ENCODE peak calls at places on chromosomes 1 and 21, in six cellular contexts. One of them, this sample, is unnamed. For H3K9me3, the result is how much of the 10 kb centered on the place peaks cover.

GRCh38 chr1:179251675-179252074 is 22.2 kb upstream of the ABL2 start:
- DNase-seq in GM23248: peak
- DNase-seq in effector memory CD4-positive, alpha-beta T cell: no peak
- DNase-seq in upper lobe of right lung: no peak
- DNase-seq in esophagus squamous epithelium: no peak
- DNase-seq in tibial artery: no peak
- DNase-seq in this sample: no peak

GRCh38 chr21:42276526-42277154 is 38.6 kb downstream of the TFF3 start:
- DNase-seq in tibial artery: no peak
- DNase-seq in effector memory CD4-positive, alpha-beta T cell: no peak
- DNase-seq in GM23248: no peak
- DNase-seq in upper lobe of right lung: no peak
- DNase-seq in esophagus squamous epithelium: no peak
- DNase-seq in this sample: no peak

GRCh38 chr1:8823295-8823664 is 5.8 kb upstream of the RERE start:
- DNase-seq in esophagus squamous epithelium: no peak
- DNase-seq in GM23248: no peak
- DNase-seq in tibial artery: no peak
- DNase-seq in effector memory CD4-positive, alpha-beta T cell: no peak
- DNase-seq in upper lobe of right lung: no peak
- DNase-seq in this sample: no peak

GRCh38 chr1:167122121-167122480 is 28.2 kb downstream of the STYXL2 start:
- DNase-seq in GM23248: no peak
- DNase-seq in upper lobe of right lung: no peak
- DNase-seq in tibial artery: no peak
- DNase-seq in esophagus squamous epithelium: no peak
- DNase-seq in effector memory CD4-positive, alpha-beta T cell: no peak
- DNase-seq in this sample: no peak

GRCh38 chr1:42191319-42191718 is 26.8 kb upstream of the GUCA2A start:
- DNase-seq in GM23248: no peak
- DNase-seq in esophagus squamous epithelium: no peak
- DNase-seq in effector memory CD4-positive, alpha-beta T cell: no peak
- DNase-seq in upper lobe of right lung: no peak
- DNase-seq in tibial artery: no peak
- DNase-seq in this sample: no peak

GRCh38 chr21:44653656-44654575 is 543 bp downstream of the KRTAP12-4 start:
- DNase-seq in GM23248: no peak
- DNase-seq in effector memory CD4-positive, alpha-beta T cell: peak
- DNase-seq in upper lobe of right lung: no peak
- DNase-seq in tibial artery: no peak
- DNase-seq in esophagus squamous epithelium: no peak
- DNase-seq in this sample: no peak

GRCh38 chr1:110433803-110434202 is 17.1 kb upstream of the PROK1 start:
- DNase-seq in esophagus squamous epithelium: no peak
- DNase-seq in effector memory CD4-positive, alpha-beta T cell: no peak
- DNase-seq in tibial artery: peak
- DNase-seq in upper lobe of right lung: peak
- DNase-seq in GM23248: peak
- DNase-seq in this sample: no peak

GRCh38 chr1:172145231-172145651 is 275.2 kb upstream of the C1orf105 start:
- DNase-seq in tibial artery: no peak
- DNase-seq in upper lobe of right lung: no peak
- DNase-seq in esophagus squamous epithelium: no peak
- DNase-seq in effector memory CD4-positive, alpha-beta T cell: no peak
- DNase-seq in GM23248: peak
- DNase-seq in this sample: no peak

GRCh38 chr1:31723828-31724359 is 20.1 kb upstream of the COL16A1 start:
- DNase-seq in GM23248: peak
- DNase-seq in esophagus squamous epithelium: no peak
- DNase-seq in tibial artery: peak
- DNase-seq in effector memory CD4-positive, alpha-beta T cell: no peak
- DNase-seq in upper lobe of right lung: peak
- DNase-seq in this sample: no peak

GRCh38 chr1:37480125-37480466 is 5.7 kb downstream of the ZC3H12A start:
- DNase-seq in esophagus squamous epithelium: no peak
- DNase-seq in effector memory CD4-positive, alpha-beta T cell: no peak
- DNase-seq in tibial artery: no peak
- DNase-seq in GM23248: no peak
- DNase-seq in upper lobe of right lung: no peak
- DNase-seq in this sample: no peak

GRCh38 chr1:198287916-198288315 is 131.1 kb downstream of the NEK7 start:
- DNase-seq in GM23248: no peak
- DNase-seq in upper lobe of right lung: no peak
- DNase-seq in esophagus squamous epithelium: no peak
- DNase-seq in tibial artery: no peak
- DNase-seq in effector memory CD4-positive, alpha-beta T cell: no peak
- DNase-seq in this sample: no peak

DNA sequence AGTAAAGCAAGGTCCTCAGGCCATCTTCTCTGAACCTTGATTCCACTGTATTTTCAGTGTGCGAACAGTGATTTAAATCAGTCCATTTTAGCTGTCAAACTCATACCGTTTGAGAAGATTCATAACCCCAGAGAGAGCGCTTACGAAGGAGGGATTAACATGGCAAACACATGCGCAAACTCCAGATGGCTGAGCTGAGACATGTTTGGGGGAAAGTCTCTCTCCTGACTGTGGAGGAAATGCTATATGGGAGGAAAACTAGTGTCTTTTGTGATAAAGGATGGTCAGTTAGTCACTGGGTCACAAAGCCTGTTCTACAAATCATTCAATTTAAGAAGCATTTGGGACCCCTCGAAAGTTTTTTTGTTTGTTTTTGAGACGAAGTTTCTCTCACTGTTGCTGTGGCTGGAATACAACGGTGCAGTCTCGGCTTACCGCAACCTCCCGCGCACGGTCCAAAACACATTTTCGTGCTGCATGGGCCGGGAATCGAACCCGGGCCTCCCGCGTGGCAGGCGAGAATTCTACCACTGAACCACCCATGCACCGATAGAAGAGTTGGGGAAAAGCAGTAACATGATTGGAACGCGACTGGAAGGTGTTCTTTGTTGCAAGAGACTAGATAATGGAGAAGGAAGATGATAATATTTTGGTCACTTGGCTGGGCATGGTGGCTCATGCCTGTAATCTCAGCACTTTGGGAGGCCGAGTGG is 58.4 kb upstream of the CXADR start:
- DNase-seq in effector memory CD4-positive, alpha-beta T cell: no peak
- DNase-seq in tibial artery: no peak
- DNase-seq in upper lobe of right lung: no peak
- DNase-seq in GM23248: peak
- DNase-seq in esophagus squamous epithelium: no peak
- DNase-seq in this sample: peak
- H3K27ac ChIP-seq in effector memory CD4-positive, alpha-beta T cell: no peak
- H3K27ac ChIP-seq in tibial artery: no peak
- H3K27ac ChIP-seq in upper lobe of right lung: no peak
- H3K27ac ChIP-seq in GM23248: peak
- H3K27ac ChIP-seq in esophagus squamous epithelium: peak
- H3K27ac ChIP-seq in this sample: no peak

GRCh38 chr1:247007511-247008405 is at the start of gene ZNF695:
- DNase-seq in esophagus squamous epithelium: peak
- DNase-seq in effector memory CD4-positive, alpha-beta T cell: peak
- DNase-seq in tibial artery: peak
- DNase-seq in GM23248: peak
- DNase-seq in upper lobe of right lung: peak
- DNase-seq in this sample: peak
- H3K9me3 ChIP-seq in esophagus squamous epithelium: under half
- H3K9me3 ChIP-seq in effector memory CD4-positive, alpha-beta T cell: under half
- H3K9me3 ChIP-seq in tibial artery: under half
- H3K9me3 ChIP-seq in GM23248: under half
- H3K9me3 ChIP-seq in upper lobe of right lung: under half
- H3K9me3 ChIP-seq in this sample: under half

GRCh38 chr1:235511470-235512240 is 7.4 kb upstream of the B3GALNT2 start:
- DNase-seq in esophagus squamous epithelium: no peak
- DNase-seq in GM23248: peak
- DNase-seq in upper lobe of right lung: no peak
- DNase-seq in effector memory CD4-positive, alpha-beta T cell: no peak
- DNase-seq in tibial artery: no peak
- DNase-seq in this sample: no peak
- H3K27ac ChIP-seq in esophagus squamous epithelium: no peak
- H3K27ac ChIP-seq in GM23248: no peak
- H3K27ac ChIP-seq in upper lobe of right lung: no peak
- H3K27ac ChIP-seq in effector memory CD4-positive, alpha-beta T cell: no peak
- H3K27ac ChIP-seq in tibial artery: no peak
- H3K27ac ChIP-seq in this sample: no peak

DNA sequence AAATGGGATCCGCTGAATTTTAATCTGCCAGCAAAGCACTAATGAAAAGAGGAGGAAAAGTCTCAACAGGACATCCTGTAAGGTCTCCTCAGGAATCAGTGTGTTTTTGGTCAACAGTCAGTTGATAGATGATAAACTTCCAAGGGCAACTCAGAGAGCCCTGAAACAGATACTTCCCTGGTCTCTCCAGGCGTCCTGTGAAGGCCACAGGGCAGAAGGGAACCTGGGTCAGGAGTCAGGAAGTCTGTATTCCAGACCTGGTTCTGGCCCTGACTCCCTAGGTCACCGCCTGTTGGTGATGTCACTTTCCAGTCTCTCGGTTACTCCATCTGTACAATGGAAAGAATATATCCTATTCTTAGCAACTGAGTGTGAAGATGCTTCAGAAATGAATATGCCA is 62.0 kb upstream of the PROX1 start:
- DNase-seq in esophagus squamous epithelium: no peak
- DNase-seq in GM23248: no peak
- DNase-seq in tibial artery: no peak
- DNase-seq in effector memory CD4-positive, alpha-beta T cell: no peak
- DNase-seq in upper lobe of right lung: no peak
- DNase-seq in this sample: no peak
- H3K9me3 ChIP-seq in esophagus squamous epithelium: under half
- H3K9me3 ChIP-seq in GM23248: under half
- H3K9me3 ChIP-seq in tibial artery: under half
- H3K9me3 ChIP-seq in effector memory CD4-positive, alpha-beta T cell: under half
- H3K9me3 ChIP-seq in upper lobe of right lung: under half
- H3K9me3 ChIP-seq in this sample: under half

DNA sequence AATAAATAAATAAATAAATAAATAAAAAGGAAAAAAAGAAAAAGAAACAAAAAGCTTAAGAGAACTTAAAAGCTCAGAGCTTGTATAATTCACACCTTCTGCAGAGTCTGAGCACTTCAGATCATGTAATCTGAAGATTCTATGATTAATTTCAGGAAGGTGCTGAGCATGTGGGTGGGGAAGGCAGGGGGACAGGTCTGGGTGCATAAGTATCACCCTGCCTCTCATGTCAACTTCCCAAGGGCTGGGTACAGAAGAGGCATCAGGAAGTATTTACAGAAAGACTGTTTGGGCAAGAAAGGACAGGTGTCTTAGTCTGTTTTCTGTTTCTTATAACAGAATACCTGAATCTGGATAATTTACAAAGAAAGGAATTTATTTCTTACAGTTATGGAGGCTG is 20.4 kb upstream of the PADI2 start:
- DNase-seq in effector memory CD4-positive, alpha-beta T cell: no peak
- DNase-seq in GM23248: no peak
- DNase-seq in upper lobe of right lung: no peak
- DNase-seq in esophagus squamous epithelium: no peak
- DNase-seq in tibial artery: no peak
- DNase-seq in this sample: no peak
- H3K27ac ChIP-seq in effector memory CD4-positive, alpha-beta T cell: no peak
- H3K27ac ChIP-seq in GM23248: no peak
- H3K27ac ChIP-seq in upper lobe of right lung: no peak
- H3K27ac ChIP-seq in esophagus squamous epithelium: peak
- H3K27ac ChIP-seq in tibial artery: no peak
- H3K27ac ChIP-seq in this sample: no peak

DNA sequence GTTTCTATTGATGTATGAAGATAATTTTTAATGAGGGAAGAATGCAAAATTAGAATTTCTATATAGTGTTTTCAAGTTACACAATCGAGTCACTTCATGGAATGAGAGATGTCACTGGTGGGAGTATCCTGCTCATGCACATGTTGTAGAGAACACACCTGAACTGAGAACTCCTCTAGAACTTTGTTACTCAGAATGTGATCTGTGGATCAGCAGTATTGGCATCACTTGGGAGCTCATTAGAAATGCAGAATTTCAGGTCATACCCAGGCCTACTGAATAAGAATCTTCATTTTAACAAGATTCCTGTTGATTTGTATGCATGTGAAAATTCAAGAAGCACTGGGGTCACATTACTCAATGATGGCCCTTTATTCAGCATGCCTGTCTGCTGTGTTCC is 28.8 kb downstream of the ZNF326 start:
- DNase-seq in GM23248: no peak
- DNase-seq in upper lobe of right lung: no peak
- DNase-seq in effector memory CD4-positive, alpha-beta T cell: no peak
- DNase-seq in tibial artery: no peak
- DNase-seq in esophagus squamous epithelium: no peak
- DNase-seq in this sample: no peak
- H3K9me3 ChIP-seq in GM23248: under half
- H3K9me3 ChIP-seq in upper lobe of right lung: under half
- H3K9me3 ChIP-seq in effector memory CD4-positive, alpha-beta T cell: under half
- H3K9me3 ChIP-seq in tibial artery: under half
- H3K9me3 ChIP-seq in esophagus squamous epithelium: under half
- H3K9me3 ChIP-seq in this sample: under half

DNA sequence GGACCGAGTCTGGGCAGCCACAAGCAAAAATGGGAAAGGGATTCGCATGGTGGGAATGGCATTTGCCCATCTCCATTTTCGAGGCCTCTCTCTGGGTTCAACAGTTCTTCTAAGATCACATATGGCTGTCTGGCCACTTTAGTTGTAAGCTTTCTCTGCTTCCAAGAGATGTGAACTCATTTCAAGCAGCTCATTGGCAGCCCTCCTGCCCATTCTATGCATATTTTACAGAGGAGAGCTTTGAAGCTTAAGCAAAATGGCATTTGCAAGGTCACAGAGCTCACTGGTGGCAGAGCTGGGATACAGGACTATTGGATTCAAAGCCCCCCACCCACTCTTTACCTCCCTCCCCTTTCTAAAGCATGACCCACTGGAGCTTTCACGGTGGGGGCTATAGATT is 93.7 kb downstream of the HHIPL2 start:
- DNase-seq in upper lobe of right lung: no peak
- DNase-seq in tibial artery: no peak
- DNase-seq in effector memory CD4-positive, alpha-beta T cell: no peak
- DNase-seq in esophagus squamous epithelium: no peak
- DNase-seq in GM23248: peak
- DNase-seq in this sample: no peak
- H3K27ac ChIP-seq in upper lobe of right lung: no peak
- H3K27ac ChIP-seq in tibial artery: no peak
- H3K27ac ChIP-seq in effector memory CD4-positive, alpha-beta T cell: no peak
- H3K27ac ChIP-seq in esophagus squamous epithelium: no peak
- H3K27ac ChIP-seq in GM23248: peak
- H3K27ac ChIP-seq in this sample: no peak

DNA sequence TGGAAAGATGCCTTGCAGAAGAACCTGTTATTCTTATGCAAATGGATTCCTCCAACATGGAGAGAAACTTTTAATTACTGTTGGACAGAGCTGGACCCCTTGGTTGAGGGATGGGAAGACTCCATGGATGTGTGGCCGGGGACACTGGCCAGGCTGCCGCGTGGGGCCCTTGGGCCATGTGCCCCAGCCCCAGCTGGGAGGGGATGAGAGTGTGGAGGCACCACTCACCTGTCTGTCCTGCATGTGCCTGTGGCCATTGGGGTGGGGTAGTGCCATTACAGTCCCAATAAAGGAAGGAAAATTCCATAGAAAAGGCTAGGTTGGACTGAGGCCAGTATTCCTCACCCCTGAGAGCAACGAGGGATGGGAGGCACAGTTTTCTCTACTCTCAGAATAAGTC is 564.5 kb upstream of the PTBP2 start:
- DNase-seq in upper lobe of right lung: no peak
- DNase-seq in tibial artery: no peak
- DNase-seq in effector memory CD4-positive, alpha-beta T cell: no peak
- DNase-seq in GM23248: no peak
- DNase-seq in esophagus squamous epithelium: no peak
- DNase-seq in this sample: no peak
- H3K9me3 ChIP-seq in upper lobe of right lung: under half
- H3K9me3 ChIP-seq in tibial artery: under half
- H3K9me3 ChIP-seq in effector memory CD4-positive, alpha-beta T cell: under half
- H3K9me3 ChIP-seq in GM23248: under half
- H3K9me3 ChIP-seq in esophagus squamous epithelium: under half
- H3K9me3 ChIP-seq in this sample: under half

This sample was measured in RWPE2.